ENCODE peak calls at places on chromosomes 11 and 22, in four cellular contexts. S, A, R and U are unnamed samples.

GRCh38 chr11:48093795-48094642 is 113.7 kb downstream of the PTPRJ start:
- DNase-seq in S (no peak), A (no peak), R (peak; percentile 77), U (no peak)

GRCh38 chr11:125303186-125303585 is 138.6 kb downstream of the PKNOX2 start:
- DNase-seq in S (no peak), A (no peak), R (no peak), U (no peak)

GRCh38 chr11:15196704-15197103 is 82.0 kb downstream of the INSC start:
- DNase-seq in S (no peak), A (no peak), R (no peak), U (no peak)

GRCh38 chr22:30890689-30891442 is 77.7 kb downstream of the MORC2 start:
- DNase-seq in S (no peak), A (peak; percentile 47), R (no peak), U (peak; percentile 76)

GRCh38 chr11:96426356-96427103 is 36.7 kb downstream of the JRKL start:
- DNase-seq in S (no peak), A (peak; percentile 41), R (peak; percentile 27), U (no peak)

GRCh38 chr22:49028111-49028510 is 799.6 kb downstream of the BRD1 start:
- DNase-seq in S (no peak), A (no peak), R (no peak), U (no peak)

GRCh38 chr22:27880778-27881394 is 38.2 kb downstream of the PITPNB start:
- DNase-seq in S (no peak), A (no peak), R (peak; percentile 56), U (no peak)

GRCh38 chr11:107957109-107957588 is 28.9 kb downstream of the RAB39A start:
- DNase-seq in S (peak; percentile 11), A (no peak), R (no peak), U (no peak)

GRCh38 chr11:12762696-12763324 is 88.6 kb downstream of the TEAD1 start:
- DNase-seq in S (no peak), A (no peak), R (no peak), U (no peak)

GRCh38 chr11:13465909-13466371 is 2.9 kb upstream of the BTBD10 start:
- DNase-seq in S (no peak), A (peak; percentile 25), R (peak; percentile 27), U (no peak)

GRCh38 chr11:87030458-87031054 is 7.2 kb upstream of the TMEM135 start:
- DNase-seq in S (no peak), A (no peak), R (peak; percentile 29), U (no peak)

GRCh38 chr11:59141191-59141590 is 1.5 kb upstream of the FAM111A start:
- DNase-seq in S (no peak), A (no peak), R (no peak), U (no peak)

GRCh38 chr11:33965032-33965431 is 73.2 kb upstream of the LMO2 start:
- DNase-seq in S (no peak), A (no peak), R (no peak), U (no peak)

GRCh38 chr11:15670520-15671070 is 555.9 kb downstream of the INSC start:
- DNase-seq in S (no peak), A (peak; percentile 15), R (no peak), U (no peak)

GRCh38 chr11:86491048-86491447 is 116.4 kb downstream of the CCDC81 start:
- DNase-seq in S (no peak), A (no peak), R (no peak), U (no peak)

GRCh38 chr11:20536784-20537183 is 62.6 kb upstream of the SLC6A5 start:
- DNase-seq in S (no peak), A (no peak), R (no peak), U (no peak)

GRCh38 chr11:75625970-75626691 is 42.7 kb downstream of the MAP6 start:
- DNase-seq in S (no peak), A (no peak), R (no peak), U (no peak)

GRCh38 chr22:37844904-37845334 is 785 bp upstream of the ANKRD54 start:
- DNase-seq in S (no peak), A (no peak), R (no peak), U (no peak)

GRCh38 chr22:46612341-46612903 is 7.8 kb upstream of the GRAMD4 start:
- DNase-seq in S (no peak), A (no peak), R (no peak), U (no peak)

GRCh38 chr11:113275602-113276001 is 38.8 kb upstream of the TTC12 start:
- DNase-seq in S (no peak), A (no peak), R (no peak), U (no peak)

GRCh38 chr11:106961518-106961917 is 56.8 kb downstream of the GUCY1A2 start:
- DNase-seq in S (no peak), A (no peak), R (no peak), U (no peak)

GRCh38 chr11:95596011-95596489 is 193.5 kb downstream of the FAM76B start:
- DNase-seq in S (no peak), A (no peak), R (no peak), U (no peak)

GRCh38 chr11:102287963-102288744 is 29.1 kb upstream of the BIRC3 start:
- DNase-seq in S (peak; percentile 78), A (peak; percentile 70), R (peak; percentile 68), U (no peak)

GRCh38 chr11:122517403-122518379 is 137.8 kb upstream of the UBASH3B start:
- DNase-seq in S (no peak), A (no peak), R (no peak), U (no peak)

GRCh38 chr11:64970731-64971151 is 1.2 kb downstream of the MAJIN start:
- DNase-seq in S (no peak), A (no peak), R (no peak), U (no peak)

GRCh38 chr11:43574949-43575915 is 105.3 kb upstream of the HSD17B12 start:
- DNase-seq in S (no peak), A (no peak), R (no peak), U (peak; percentile 54)

GRCh38 chr22:37905534-37906363 is at the start of gene MICALL1:
- DNase-seq in S (no peak), A (peak; percentile 85), R (no peak), U (peak; percentile 68)

GRCh38 chr11:69475866-69476714 is 5.4 kb upstream of the LINC01488 start:
- DNase-seq in S (no peak), A (no peak), R (no peak), U (peak; percentile 41)

GRCh38 chr11:85939099-85940015 is 84.2 kb downstream of the CCDC83 start:
- DNase-seq in S (no peak), A (peak; percentile 18), R (no peak), U (no peak)

GRCh38 chr22:46462726-46463371 is 74.6 kb downstream of the CELSR1 start:
- DNase-seq in S (no peak), A (peak; percentile 20), R (no peak), U (no peak)

GRCh38 chr22:17946691-17947367 is 77.5 kb downstream of the MICAL3 start:
- DNase-seq in S (no peak), A (no peak), R (no peak), U (no peak)

GRCh38 chr11:121807051-121807450 is 309.0 kb downstream of the BLID start:
- DNase-seq in S (no peak), A (no peak), R (no peak), U (no peak)

GRCh38 chr11:12862761-12863469 is 146.2 kb upstream of the RASSF10 start:
- DNase-seq in S (no peak), A (peak; percentile 36), R (no peak), U (peak; percentile 81)

GRCh38 chr11:92384807-92385206 is 160.2 kb downstream of the FAT3 start:
- DNase-seq in S (no peak), A (no peak), R (no peak), U (no peak)

GRCh38 chr22:44133901-44134511 is 46.7 kb upstream of the PARVG start:
- DNase-seq in S (no peak), A (no peak), R (no peak), U (no peak)

GRCh38 chr11:96049426-96049825 is 125.5 kb upstream of the MTMR2 start:
- DNase-seq in S (no peak), A (no peak), R (no peak), U (no peak)

GRCh38 chr11:118921929-118922744 is 3.6 kb downstream of the BCL9L start:
- DNase-seq in S (no peak), A (no peak), R (peak; percentile 80), U (peak; percentile 76)

GRCh38 chr11:101336858-101337257 is 207.2 kb upstream of the PGR start:
- DNase-seq in S (no peak), A (no peak), R (no peak), U (no peak)

GRCh38 chr11:118415739-118416068 is 14.3 kb downstream of the ATP5MG start:
- DNase-seq in S (no peak), A (peak; percentile 88), R (no peak), U (peak; percentile 46)

GRCh38 chr11:67057410-67057757 is 737 bp downstream of the RHOD start:
- DNase-seq in S (no peak), A (no peak), R (no peak), U (no peak)

GRCh38 chr11:67058506-67058905 is 1.9 kb downstream of the RHOD start:
- DNase-seq in S (no peak), A (no peak), R (no peak), U (no peak)

GRCh38 chr11:67062526-67063373 is 6.1 kb downstream of the RHOD start:
- DNase-seq in S (no peak), A (no peak), R (no peak), U (no peak)

GRCh38 chr11:67059671-67060070 is 3.0 kb downstream of the RHOD start:
- DNase-seq in S (no peak), A (no peak), R (no peak), U (no peak)

GRCh38 chr11:67060111-67060522 is 3.5 kb downstream of the RHOD start:
- DNase-seq in S (no peak), A (no peak), R (no peak), U (no peak)
- TF ChIP-seq ETV6 in S (no peak), A (no peak), R (no peak), U (no peak)

GRCh38 chr22:39935622-39936021 is 24.6 kb upstream of the TMA7B start:
- DNase-seq in S (no peak), A (no peak), R (no peak), U (no peak)

GRCh38 chr22:39938509-39938908 is 21.7 kb upstream of the TMA7B start:
- DNase-seq in S (no peak), A (no peak), R (no peak), U (no peak)

GRCh38 chr22:39936523-39937145 is 23.6 kb upstream of the TMA7B start:
- DNase-seq in S (no peak), A (no peak), R (no peak), U (no peak)

GRCh38 chr22:39939830-39940229 is 20.4 kb upstream of the TMA7B start:
- DNase-seq in S (no peak), A (no peak), R (no peak), U (no peak)

GRCh38 chr22:39937881-39938280 is 22.3 kb upstream of the TMA7B start:
- DNase-seq in S (no peak), A (no peak), R (no peak), U (no peak)
- TF ChIP-seq ETV6 in S (no peak), A (no peak), R (no peak), U (no peak)

GRCh38 chr11:131486937-131487336 is 116.5 kb downstream of the NTM start:
- DNase-seq in S (no peak), A (no peak), R (no peak), U (no peak)

GRCh38 chr11:131488208-131488607 is 117.8 kb downstream of the NTM start:
- DNase-seq in S (no peak), A (no peak), R (no peak), U (no peak)

GRCh38 chr11:131495417-131495816 is 125.0 kb downstream of the NTM start:
- DNase-seq in S (no peak), A (no peak), R (no peak), U (no peak)

GRCh38 chr11:131486100-131486499 is 115.7 kb downstream of the NTM start:
- DNase-seq in S (no peak), A (no peak), R (no peak), U (no peak)

GRCh38 chr11:131491503-131491902 is 121.1 kb downstream of the NTM start:
- DNase-seq in S (no peak), A (no peak), R (no peak), U (no peak)
- TF ChIP-seq ETV6 in S (no peak), A (no peak), R (no peak), U (no peak)

GRCh38 chr11:10349281-10349665 is 44.4 kb downstream of the ADM start:
- DNase-seq in S (no peak), A (no peak), R (no peak), U (no peak)
- TF ChIP-seq ETV6 in S (no peak), A (no peak), R (no peak), U (no peak)